ENCODE peak calls at places on chromosome 6, in seven cellular contexts. Q is kidney; V is stimulated activated CD4-positive, alpha-beta T cell treated with anti-CD3 and anti-CD28 coated beads, Interleukin-1b, Interleukin-23, amount 100 ng/mL, for 1 hour; P is glutamatergic neuron; W is H7; S is iris pigment epithelial cell; G is psoas muscle. U is an unnamed sample.

GRCh38 chr6:48041894-48042293 is 69.1 kb downstream of the PTCHD4 start:
- DNase-seq in Q (no peak), V (no peak), P (no peak), W (no peak), S (no peak), G (no peak), U (no peak)

GRCh38 chr6:22146581-22147468 is 150.0 kb downstream of the PRL start:
- DNase-seq in Q (peak), V (no peak), P (peak), W (peak), S (no peak), G (no peak), U (peak)

GRCh38 chr6:22364314-22364713 is 67.5 kb upstream of the PRL start:
- DNase-seq in Q (no peak), V (no peak), P (no peak), W (no peak), S (no peak), G (no peak), U (no peak)

GRCh38 chr6:152420696-152421095 is 216.5 kb downstream of the SYNE1 start:
- DNase-seq in Q (no peak), V (no peak), P (no peak), W (no peak), S (no peak), G (no peak), U (no peak)

GRCh38 chr6:25659633-25660368 is 7.8 kb downstream of the SCGN start:
- DNase-seq in Q (no peak), V (no peak), P (no peak), W (no peak), S (no peak), G (no peak), U (no peak)

GRCh38 chr6:50259903-50260302 is 210.2 kb upstream of the DEFB112 start:
- DNase-seq in Q (peak), V (no peak), P (no peak), W (no peak), S (no peak), G (no peak), U (no peak)

GRCh38 chr6:154157082-154157481 is 118.0 kb downstream of the OPRM1 start:
- DNase-seq in Q (no peak), V (no peak), P (no peak), W (no peak), S (no peak), G (no peak), U (no peak)

GRCh38 chr6:17343215-17343614 is 50.2 kb upstream of the CAP2 start:
- DNase-seq in Q (no peak), V (no peak), P (no peak), W (no peak), S (no peak), G (no peak), U (no peak)

GRCh38 chr6:16338577-16339262 is 100.3 kb downstream of the GMPR start:
- DNase-seq in Q (peak), V (no peak), P (peak), W (peak), S (peak), G (peak), U (peak)

GRCh38 chr6:98579941-98580340 is 254.4 kb upstream of the POU3F2 start:
- DNase-seq in Q (no peak), V (no peak), P (no peak), W (no peak), S (no peak), G (no peak), U (no peak)

GRCh38 chr6:25699649-25700048 is 47.6 kb downstream of the SCGN start:
- DNase-seq in Q (no peak), V (no peak), P (no peak), W (no peak), S (no peak), G (no peak), U (no peak)

GRCh38 chr6:157187182-157188093 is 135.9 kb downstream of the TMEM242 start:
- DNase-seq in Q (no peak), V (no peak), P (no peak), W (no peak), S (no peak), G (no peak), U (no peak)

GRCh38 chr6:6841571-6841970 is 253.1 kb downstream of the LY86 start:
- DNase-seq in Q (no peak), V (no peak), P (no peak), W (no peak), S (no peak), G (no peak), U (no peak)

GRCh38 chr6:24864345-24864744 is 65.6 kb upstream of the ARMH2 start:
- DNase-seq in Q (no peak), V (no peak), P (peak), W (no peak), S (peak), G (no peak), U (no peak)

GRCh38 chr6:64955435-64955848 is 751.6 kb downstream of the EYS start:
- DNase-seq in Q (no peak), V (no peak), P (no peak), W (no peak), S (no peak), G (no peak), U (no peak)

GRCh38 chr6:14655201-14655988 is 537.8 kb downstream of the CD83 start:
- DNase-seq in Q (no peak), V (no peak), P (no peak), W (no peak), S (no peak), G (no peak), U (no peak)

GRCh38 chr6:72464791-72465691 is 156.8 kb upstream of the KCNQ5 start:
- DNase-seq in Q (no peak), V (no peak), P (no peak), W (no peak), S (peak), G (no peak), U (no peak)

GRCh38 chr6:159170333-159170672 is 1.1 kb downstream of the FNDC1 start:
- DNase-seq in Q (no peak), V (no peak), P (no peak), W (no peak), S (no peak), G (no peak), U (no peak)

GRCh38 chr6:147209762-147210449 is 5.7 kb downstream of the STXBP5 start:
- DNase-seq in Q (no peak), V (no peak), P (no peak), W (no peak), S (no peak), G (no peak), U (no peak)

GRCh38 chr6:4108561-4109093 is 26.7 kb downstream of the ECI2 start:
- DNase-seq in Q (no peak), V (no peak), P (no peak), W (no peak), S (no peak), G (no peak), U (no peak)

GRCh38 chr6:26520088-26520839 is 17.9 kb upstream of the HMGN4 start:
- DNase-seq in Q (peak), V (no peak), P (peak), W (peak), S (peak), G (no peak), U (no peak)

GRCh38 chr6:43455034-43455747 is at the start of gene DLK2:
- DNase-seq in Q (no peak), V (no peak), P (peak), W (peak), S (no peak), G (no peak), U (no peak)

GRCh38 chr6:10112871-10113584 is 301.8 kb downstream of the TFAP2A start:
- DNase-seq in Q (no peak), V (no peak), P (peak), W (peak), S (no peak), G (no peak), U (no peak)

GRCh38 chr6:31055401-31055800 is 45.1 kb downstream of the MUC22 start:
- DNase-seq in Q (no peak), V (no peak), P (no peak), W (no peak), S (no peak), G (no peak), U (no peak)

GRCh38 chr6:93418448-93419303 is 683 bp downstream of the EPHA7 start:
- DNase-seq in Q (peak), V (no peak), P (peak), W (peak), S (peak), G (peak), U (peak)

GRCh38 chr6:12943549-12943948 is 227.0 kb downstream of the PHACTR1 start:
- DNase-seq in Q (no peak), V (no peak), P (no peak), W (no peak), S (no peak), G (no peak), U (no peak)

GRCh38 chr6:106315765-106316375 is 9.7 kb downstream of the ATG5 start:
- DNase-seq in Q (no peak), V (no peak), P (no peak), W (no peak), S (peak), G (no peak), U (no peak)

GRCh38 chr6:27157461-27158315 is 89.8 kb upstream of the PRSS16 start:
- DNase-seq in Q (peak), V (no peak), P (peak), W (no peak), S (peak), G (peak), U (peak)

GRCh38 chr6:130482645-130483390 is 117.0 kb downstream of the TMEM200A start:
- DNase-seq in Q (no peak), V (no peak), P (no peak), W (no peak), S (peak), G (no peak), U (no peak)

GRCh38 chr6:134707342-134707982 is 242.4 kb downstream of the ALDH8A1 start:
- DNase-seq in Q (no peak), V (no peak), P (no peak), W (no peak), S (peak), G (no peak), U (no peak)

GRCh38 chr6:22764521-22764920 is 195.2 kb downstream of the HDGFL1 start:
- DNase-seq in Q (no peak), V (no peak), P (no peak), W (no peak), S (peak), G (no peak), U (no peak)

U was measured in posterior vena cava.